ENCODE peak calls at places on chromosomes 2 and 18, in eight cellular contexts. N, I, U, O, Y, Q, K and B are unnamed samples.

GRCh38 chr2:64819774-64820688 is 166.3 kb upstream of the SERTAD2 start:
- DNase-seq in I (no peak), Y (no peak), Q (no peak), U (no peak), K (no peak), N (no peak), O (no peak), B (no peak)

GRCh38 chr18:79439201-79440023 is 43.7 kb downstream of the NFATC1 start:
- DNase-seq in N (no peak), Y (no peak), U (no peak), K (no peak), Q (peak), I (no peak), O (peak), B (no peak)

GRCh38 chr18:38330573-38330972 is 765.0 kb upstream of the CELF4 start:
- DNase-seq in N (no peak), Y (no peak), K (no peak), I (no peak), U (no peak), O (no peak), Q (no peak), B (no peak)

GRCh38 chr18:39345321-39345720 is 1779.7 kb upstream of the CELF4 start:
- DNase-seq in O (no peak), K (no peak), N (no peak), Y (no peak), Q (peak), U (no peak), I (no peak), B (no peak)

GRCh38 chr2:134736167-134736885 is 17.5 kb upstream of the TMEM163 start:
- DNase-seq in K (peak), O (no peak), U (no peak), I (no peak), N (no peak), Y (no peak), Q (peak), B (no peak)

GRCh38 chr2:86143307-86143706 is 37.3 kb downstream of the PTCD3 start:
- DNase-seq in N (no peak), K (no peak), Y (no peak), Q (no peak), O (no peak), U (no peak), I (no peak), B (no peak)

GRCh38 chr2:216758431-216759155 is 63.2 kb upstream of the IGFBP5 start:
- DNase-seq in U (no peak), O (no peak), N (no peak), K (no peak), Y (no peak), Q (no peak), I (no peak), B (no peak)

GRCh38 chr2:10740226-10740625 is 18.8 kb downstream of the ATP6V1C2 start:
- DNase-seq in N (no peak), Q (no peak), I (no peak), U (no peak), K (no peak), O (no peak), Y (no peak), B (no peak)

GRCh38 chr2:86807462-86808275 is 17.0 kb upstream of the CD8A start:
- DNase-seq in K (no peak), I (no peak), N (no peak), Q (peak), O (peak), U (peak), Y (peak), B (peak)

GRCh38 chr2:216857131-216857550 is 2.7 kb downstream of the TNP1 start:
- DNase-seq in U (no peak), K (peak), Y (no peak), O (no peak), I (no peak), Q (peak), N (no peak), B (no peak)

GRCh38 chr2:204072443-204073324 is 136.1 kb downstream of the ICOS start:
- DNase-seq in N (no peak), Q (no peak), Y (peak), I (no peak), O (peak), U (no peak), K (no peak), B (peak)

GRCh38 chr2:186518945-186519344 is 32.9 kb downstream of the ZC3H15 start:
- DNase-seq in O (no peak), Y (no peak), N (no peak), I (no peak), K (peak), U (no peak), Q (no peak), B (no peak)

GRCh38 chr2:208466133-208466919 is 59.7 kb downstream of the PTH2R start:
- DNase-seq in Y (peak), O (peak), K (peak), Q (peak), U (peak), I (no peak), N (peak), B (no peak)

GRCh38 chr2:65231121-65231520 is 3.5 kb downstream of the ACTR2 start:
- DNase-seq in I (no peak), Y (no peak), N (no peak), Q (peak), U (no peak), O (no peak), K (no peak), B (no peak)

GRCh38 chr18:24043403-24043802 is 28.8 kb downstream of the TTC39C start:
- DNase-seq in I (no peak), Q (no peak), K (no peak), N (no peak), U (no peak), Y (no peak), O (no peak), B (no peak)

GRCh38 chr2:239602290-239603282 is 201.8 kb upstream of the HDAC4 start:
- DNase-seq in I (peak), O (no peak), N (no peak), U (no peak), Q (no peak), K (no peak), Y (no peak), B (no peak)

GRCh38 chr2:19673213-19673791 is 228.5 kb downstream of the TTC32 start:
- DNase-seq in K (no peak), I (no peak), O (no peak), Y (no peak), U (no peak), N (no peak), Q (peak), B (no peak)

GRCh38 chr2:168119519-168120141 is 127.8 kb downstream of the STK39 start:
- DNase-seq in Q (peak), O (no peak), N (peak), K (peak), I (no peak), Y (peak), U (no peak), B (no peak)

GRCh38 chr18:49843131-49843530 is 29.8 kb upstream of the ACAA2 start:
- DNase-seq in K (no peak), Y (no peak), I (no peak), U (no peak), N (no peak), Q (no peak), O (no peak), B (no peak)

GRCh38 chr2:178764097-178764496 is 43.1 kb downstream of the TTN start:
- DNase-seq in I (no peak), Q (peak), O (no peak), U (no peak), Y (no peak), K (no peak), N (no peak), B (no peak)

GRCh38 chr18:77078671-77079070 is 53.9 kb downstream of the MBP start:
- DNase-seq in I (no peak), O (no peak), K (no peak), Q (no peak), Y (no peak), N (no peak), U (no peak), B (no peak)